ENCODE peak calls at places on chromosomes 5 and 9, in five cellular contexts. One of them, this sample, is unnamed.

GRCh38 chr9:125103770-125104169 is 39.6 kb downstream of the SCAI start:
- DNase-seq in H1: no peak
- DNase-seq in mesenchymal stem cell: no peak
- DNase-seq in H9: no peak
- DNase-seq in neuronal stem cell: no peak
- DNase-seq in this sample: no peak

GRCh38 chr5:96079075-96079474 is 117.4 kb upstream of the ELL2 start:
- DNase-seq in H1: no peak
- DNase-seq in mesenchymal stem cell: peak; percentile 91
- DNase-seq in H9: no peak
- DNase-seq in neuronal stem cell: no peak
- DNase-seq in this sample: peak; percentile 2

GRCh38 chr5:35890021-35890740 is 33.5 kb downstream of the IL7R start:
- DNase-seq in H1: no peak
- DNase-seq in mesenchymal stem cell: no peak
- DNase-seq in H9: no peak
- DNase-seq in neuronal stem cell: no peak
- DNase-seq in this sample: no peak

GRCh38 chr5:37875051-37875787 is 35.4 kb upstream of the GDNF start:
- DNase-seq in H1: no peak
- DNase-seq in mesenchymal stem cell: peak; percentile 94
- DNase-seq in H9: no peak
- DNase-seq in neuronal stem cell: no peak
- DNase-seq in this sample: no peak

GRCh38 chr9:86126998-86127972 is 27.9 kb upstream of the GOLM1 start:
- DNase-seq in H1: peak; percentile 77
- DNase-seq in mesenchymal stem cell: peak; percentile 88
- DNase-seq in H9: peak; percentile 98
- DNase-seq in neuronal stem cell: peak; percentile 92
- DNase-seq in this sample: peak; percentile 80

GRCh38 chr9:98766548-98766947 is 29.8 kb downstream of the ANKS6 start:
- DNase-seq in H1: no peak
- DNase-seq in mesenchymal stem cell: peak; percentile 8
- DNase-seq in H9: no peak
- DNase-seq in neuronal stem cell: no peak
- DNase-seq in this sample: no peak

GRCh38 chr9:131672451-131672850 is 67.4 kb downstream of the RAPGEF1 start:
- DNase-seq in H1: no peak
- DNase-seq in mesenchymal stem cell: no peak
- DNase-seq in H9: no peak
- DNase-seq in neuronal stem cell: no peak
- DNase-seq in this sample: no peak

GRCh38 chr5:103041071-103041676 is 78.8 kb downstream of the GIN1 start:
- DNase-seq in H1: no peak
- DNase-seq in mesenchymal stem cell: peak; percentile 51
- DNase-seq in H9: no peak
- DNase-seq in neuronal stem cell: no peak
- DNase-seq in this sample: peak; percentile 64

GRCh38 chr9:137311971-137312851 is 10.1 kb upstream of the NRARP start:
- DNase-seq in H1: no peak
- DNase-seq in mesenchymal stem cell: no peak
- DNase-seq in H9: no peak
- DNase-seq in neuronal stem cell: no peak
- DNase-seq in this sample: no peak

GRCh38 chr5:78065663-78066062 is 228.8 kb downstream of the AP3B1 start:
- DNase-seq in H1: peak; percentile 52
- DNase-seq in mesenchymal stem cell: no peak
- DNase-seq in H9: peak; percentile 49
- DNase-seq in neuronal stem cell: no peak
- DNase-seq in this sample: peak; percentile 68

GRCh38 chr5:44774279-44774880 is 34.4 kb upstream of the MRPS30 start:
- DNase-seq in H1: no peak
- DNase-seq in mesenchymal stem cell: peak; percentile 50
- DNase-seq in H9: no peak
- DNase-seq in neuronal stem cell: peak; percentile 33
- DNase-seq in this sample: peak; percentile 81

GRCh38 chr5:159290741-159291140 is 27.7 kb downstream of the UBLCP1 start:
- DNase-seq in H1: no peak
- DNase-seq in mesenchymal stem cell: no peak
- DNase-seq in H9: no peak
- DNase-seq in neuronal stem cell: no peak
- DNase-seq in this sample: no peak

GRCh38 chr9:96020822-96021615 is 145.5 kb downstream of the ERCC6L2 start:
- DNase-seq in H1: peak; percentile 72
- DNase-seq in mesenchymal stem cell: peak; percentile 48
- DNase-seq in H9: no peak
- DNase-seq in neuronal stem cell: peak; percentile 26
- DNase-seq in this sample: peak; percentile 7

GRCh38 chr9:16869140-16869903 is 1.1 kb downstream of the BNC2 start:
- DNase-seq in H1: no peak
- DNase-seq in mesenchymal stem cell: peak; percentile 57
- DNase-seq in H9: peak; percentile 51
- DNase-seq in neuronal stem cell: peak; percentile 30
- DNase-seq in this sample: no peak

GRCh38 chr5:169416583-169417196 is 115.8 kb upstream of the SLIT3 start:
- DNase-seq in H1: no peak
- DNase-seq in mesenchymal stem cell: peak; percentile 32
- DNase-seq in H9: no peak
- DNase-seq in neuronal stem cell: no peak
- DNase-seq in this sample: peak; percentile 55

DNA sequence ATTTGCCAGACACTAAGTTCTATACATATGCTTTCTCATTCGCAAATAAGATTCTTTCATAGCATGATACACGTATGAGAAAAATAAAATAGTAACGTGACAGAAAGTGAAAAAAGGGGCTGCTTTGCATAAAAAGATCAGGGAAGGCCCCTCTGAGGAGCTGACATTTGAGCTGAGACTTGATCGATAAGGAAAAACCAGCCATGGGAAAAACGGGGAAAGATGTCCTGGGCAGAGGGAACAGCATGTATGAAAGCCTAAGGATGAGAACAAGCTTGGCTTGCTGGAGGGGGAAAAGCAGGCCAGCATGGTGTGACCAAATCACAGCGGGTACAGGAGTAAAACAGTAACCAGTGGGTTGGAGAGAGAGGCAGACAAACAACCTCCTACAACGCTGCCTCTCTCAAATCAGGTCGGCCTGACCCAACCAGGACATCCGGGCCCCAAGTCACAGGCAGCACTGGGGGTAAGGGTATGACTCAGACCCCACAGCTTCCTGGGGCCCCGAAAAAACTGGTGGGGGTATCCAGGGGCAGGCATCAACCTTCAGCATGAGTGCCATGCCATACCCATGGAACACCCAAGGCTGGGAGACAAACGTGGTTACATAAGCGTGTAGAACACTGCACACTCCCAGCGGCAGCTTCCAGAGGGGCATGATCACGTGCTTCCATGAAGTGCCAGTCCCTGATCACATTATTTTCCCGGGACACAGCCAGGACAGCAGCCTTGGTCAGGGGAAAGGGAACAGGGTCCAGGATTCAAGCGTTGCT is 2.2 kb downstream of the TNIP1 start:
- DNase-seq in H1: no peak
- DNase-seq in mesenchymal stem cell: no peak
- DNase-seq in H9: no peak
- DNase-seq in neuronal stem cell: no peak
- DNase-seq in this sample: no peak
- H3K9ac ChIP-seq in H1: no peak overlapping the region
- H3K9ac ChIP-seq in mesenchymal stem cell: no peak overlapping the region
- H3K9ac ChIP-seq in H9: no peak overlapping the region
- H3K9ac ChIP-seq in neuronal stem cell: no peak overlapping the region
- H3K9ac ChIP-seq in this sample: no peak overlapping the region

DNA sequence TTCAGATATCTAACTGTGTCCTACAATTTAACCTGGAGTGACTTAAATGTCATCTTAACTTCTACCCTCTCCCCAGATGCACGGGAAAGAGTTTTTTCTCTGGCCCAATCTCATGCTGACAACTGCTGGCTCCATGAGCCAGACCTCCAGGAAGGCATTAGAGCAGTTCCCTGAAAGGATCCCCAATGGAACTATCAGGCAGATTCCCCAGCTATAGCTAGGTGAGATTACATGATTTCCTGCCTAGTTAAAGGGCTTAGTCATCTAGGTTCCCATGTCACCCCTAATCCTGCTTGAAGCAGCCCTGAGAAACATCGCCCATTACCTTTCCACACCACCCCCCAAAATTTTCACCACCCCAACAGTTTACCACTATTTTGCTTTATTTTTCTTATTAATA is 373.5 kb upstream of the TRPC7 start:
- DNase-seq in H1: no peak
- DNase-seq in mesenchymal stem cell: no peak
- DNase-seq in H9: no peak
- DNase-seq in neuronal stem cell: no peak
- DNase-seq in this sample: no peak
- H2BK12ac ChIP-seq in H1: no peak overlapping the region
- H2BK12ac ChIP-seq in mesenchymal stem cell: no peak overlapping the region
- H2BK12ac ChIP-seq in H9: no peak overlapping the region
- H2BK12ac ChIP-seq in neuronal stem cell: no peak overlapping the region
- H2BK12ac ChIP-seq in this sample: peak overlapping the region; percentile 59

GRCh38 chr9:92385474-92385873 is 18.9 kb downstream of the OGN start:
- DNase-seq in H1: no peak
- DNase-seq in mesenchymal stem cell: no peak
- DNase-seq in H9: no peak
- DNase-seq in neuronal stem cell: no peak
- DNase-seq in this sample: peak; percentile 15

GRCh38 chr9:92385001-92385400 is 19.4 kb downstream of the OGN start:
- DNase-seq in H1: no peak
- DNase-seq in mesenchymal stem cell: no peak
- DNase-seq in H9: no peak
- DNase-seq in neuronal stem cell: no peak
- DNase-seq in this sample: no peak

GRCh38 chr9:92385953-92386352 is 18.4 kb downstream of the OGN start:
- DNase-seq in H1: no peak
- DNase-seq in mesenchymal stem cell: no peak
- DNase-seq in H9: no peak
- DNase-seq in neuronal stem cell: no peak
- DNase-seq in this sample: peak; percentile 48

GRCh38 chr9:92381780-92382179 is 22.6 kb downstream of the OGN start:
- DNase-seq in H1: no peak
- DNase-seq in mesenchymal stem cell: no peak
- DNase-seq in H9: no peak
- DNase-seq in neuronal stem cell: no peak
- DNase-seq in this sample: no peak

GRCh38 chr9:92384373-92384772 is 20.0 kb downstream of the OGN start:
- DNase-seq in H1: no peak
- DNase-seq in mesenchymal stem cell: no peak
- DNase-seq in H9: no peak
- DNase-seq in neuronal stem cell: no peak
- DNase-seq in this sample: no peak
- H3K9ac ChIP-seq in H1: no peak overlapping the region
- H3K9ac ChIP-seq in mesenchymal stem cell: peak overlapping the region; percentile 60
- H3K9ac ChIP-seq in H9: no peak overlapping the region
- H3K9ac ChIP-seq in neuronal stem cell: no peak overlapping the region
- H3K9ac ChIP-seq in this sample: no peak overlapping the region

GRCh38 chr5:98635631-98636030 is 137.8 kb upstream of the RGMB start:
- DNase-seq in H1: no peak
- DNase-seq in mesenchymal stem cell: peak; percentile 89
- DNase-seq in H9: no peak
- DNase-seq in neuronal stem cell: no peak
- DNase-seq in this sample: no peak
- H2BK12ac ChIP-seq in H1: no peak overlapping the region
- H2BK12ac ChIP-seq in mesenchymal stem cell: no peak overlapping the region
- H2BK12ac ChIP-seq in H9: peak overlapping the region; percentile 35
- H2BK12ac ChIP-seq in neuronal stem cell: no peak overlapping the region
- H2BK12ac ChIP-seq in this sample: no peak overlapping the region

GRCh38 chr5:172858990-172859811 is 25.1 kb downstream of the ERGIC1 start:
- DNase-seq in H1: no peak
- DNase-seq in mesenchymal stem cell: peak; percentile 87
- DNase-seq in H9: no peak
- DNase-seq in neuronal stem cell: no peak
- DNase-seq in this sample: peak; percentile 93

GRCh38 chr5:172861461-172861860 is 27.4 kb downstream of the ERGIC1 start:
- DNase-seq in H1: no peak
- DNase-seq in mesenchymal stem cell: no peak
- DNase-seq in H9: no peak
- DNase-seq in neuronal stem cell: no peak
- DNase-seq in this sample: no peak

GRCh38 chr5:172859966-172860365 is 25.9 kb downstream of the ERGIC1 start:
- DNase-seq in H1: no peak
- DNase-seq in mesenchymal stem cell: no peak
- DNase-seq in H9: no peak
- DNase-seq in neuronal stem cell: no peak
- DNase-seq in this sample: no peak

GRCh38 chr5:172862165-172862801 is 28.2 kb downstream of the ERGIC1 start:
- DNase-seq in H1: no peak
- DNase-seq in mesenchymal stem cell: peak; percentile 35
- DNase-seq in H9: no peak
- DNase-seq in neuronal stem cell: no peak
- DNase-seq in this sample: no peak

DNA sequence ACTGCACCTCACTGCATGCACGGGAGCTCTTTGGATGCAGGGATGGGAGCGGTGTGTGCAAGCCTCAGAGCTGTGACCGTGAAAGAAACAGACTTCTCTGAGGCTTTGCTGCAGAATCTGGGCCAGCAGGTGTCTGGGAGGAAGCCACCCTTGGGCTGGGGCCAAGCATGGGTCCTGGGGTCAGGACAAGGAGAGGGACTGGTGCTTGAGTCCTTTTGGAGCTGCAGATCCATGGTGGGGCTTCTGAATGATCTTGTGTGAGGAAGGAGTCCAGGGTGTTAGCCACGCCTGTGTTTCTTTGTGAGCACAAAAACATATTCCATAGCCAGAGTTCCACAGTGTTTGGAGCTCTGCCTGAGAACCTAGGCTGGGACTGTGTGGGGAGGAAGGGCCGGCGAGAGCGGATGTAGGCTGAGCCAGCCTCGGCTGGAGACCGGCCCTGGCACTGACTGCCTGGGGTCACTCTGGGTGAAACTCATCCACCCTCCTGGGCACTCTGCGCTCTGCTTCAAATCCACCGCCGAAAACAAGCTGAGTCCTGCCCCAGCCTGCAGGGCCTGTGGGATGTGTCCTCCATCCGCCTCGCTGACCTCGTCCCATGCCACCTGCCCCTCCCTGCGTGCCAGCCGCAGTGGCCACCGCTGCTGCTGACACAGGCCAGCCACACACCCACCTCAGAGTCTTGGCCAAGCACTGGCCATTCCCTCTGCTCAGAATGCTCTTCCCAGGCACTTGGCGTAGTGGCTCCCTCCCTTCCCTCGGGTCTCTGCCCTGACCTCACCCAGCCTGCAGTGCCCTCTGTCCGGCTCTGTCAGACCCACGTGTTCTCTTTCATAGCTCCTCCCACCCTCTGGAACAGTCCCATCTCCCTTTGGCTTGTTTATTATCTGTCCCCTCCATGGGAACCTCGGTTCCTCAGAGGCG is 26.7 kb downstream of the ERGIC1 start:
- DNase-seq in H1: no peak
- DNase-seq in mesenchymal stem cell: no peak
- DNase-seq in H9: no peak
- DNase-seq in neuronal stem cell: no peak
- DNase-seq in this sample: no peak
- H3K9ac ChIP-seq in H1: no peak overlapping the region
- H3K9ac ChIP-seq in mesenchymal stem cell: peak overlapping the region; percentile 81
- H3K9ac ChIP-seq in H9: no peak overlapping the region
- H3K9ac ChIP-seq in neuronal stem cell: no peak overlapping the region
- H3K9ac ChIP-seq in this sample: no peak overlapping the region

DNA sequence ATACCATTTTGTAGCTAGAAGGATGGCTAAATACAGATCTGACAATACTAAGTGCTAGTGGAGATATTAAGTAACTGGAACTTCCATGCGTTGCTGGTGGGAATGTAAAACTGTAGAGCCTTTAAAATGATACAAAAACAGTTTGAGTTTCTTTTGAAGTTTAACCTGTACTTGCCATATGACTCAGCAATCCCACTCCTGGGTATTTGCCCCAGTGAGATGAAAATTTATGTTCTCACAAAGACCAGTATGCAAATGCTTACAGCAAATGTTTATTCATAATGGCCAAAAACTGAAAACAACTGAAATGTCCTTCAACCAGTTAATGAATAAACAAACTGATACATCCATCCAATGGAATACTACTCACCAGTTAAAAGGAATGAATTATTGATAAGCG is 137.3 kb downstream of the SLC12A2 start:
- DNase-seq in H1: no peak
- DNase-seq in mesenchymal stem cell: no peak
- DNase-seq in H9: no peak
- DNase-seq in neuronal stem cell: no peak
- DNase-seq in this sample: no peak
- H2BK12ac ChIP-seq in H1: no peak overlapping the region
- H2BK12ac ChIP-seq in mesenchymal stem cell: no peak overlapping the region
- H2BK12ac ChIP-seq in H9: no peak overlapping the region
- H2BK12ac ChIP-seq in neuronal stem cell: no peak overlapping the region
- H2BK12ac ChIP-seq in this sample: no peak overlapping the region